ENCODE peak calls at places on chromosomes 2 and 18, in six cellular contexts. One of them, this sample, is unnamed.

GRCh38 chr2:118177932-118178331 is 89.7 kb downstream of the INSIG2 start:
- DNase-seq in NCI-H774: no peak
- DNase-seq in OCI-LY7: no peak
- DNase-seq in neural crest cell: no peak
- DNase-seq in OCI-M1: no peak
- DNase-seq in nucleus accumbens: no peak
- DNase-seq in this sample: no peak

GRCh38 chr18:46727177-46727576 is 29.7 kb downstream of the ST8SIA5 start:
- DNase-seq in NCI-H774: no peak
- DNase-seq in OCI-LY7: no peak
- DNase-seq in neural crest cell: no peak
- DNase-seq in OCI-M1: no peak
- DNase-seq in nucleus accumbens: no peak
- DNase-seq in this sample: no peak

GRCh38 chr2:189217546-189217945 is 38.0 kb upstream of the COL5A2 start:
- DNase-seq in NCI-H774: no peak
- DNase-seq in OCI-LY7: no peak
- DNase-seq in neural crest cell: no peak
- DNase-seq in OCI-M1: no peak
- DNase-seq in nucleus accumbens: no peak
- DNase-seq in this sample: no peak

GRCh38 chr2:233082222-233082933 is 22.2 kb downstream of the INPP5D start:
- DNase-seq in NCI-H774: no peak
- DNase-seq in OCI-LY7: peak; percentile 68
- DNase-seq in neural crest cell: no peak
- DNase-seq in OCI-M1: peak; percentile 68
- DNase-seq in nucleus accumbens: no peak
- DNase-seq in this sample: no peak

GRCh38 chr2:177264539-177265385 is at the start of gene NFE2L2:
- DNase-seq in NCI-H774: peak; percentile 81
- DNase-seq in OCI-LY7: peak; percentile 93
- DNase-seq in neural crest cell: peak; percentile 68
- DNase-seq in OCI-M1: peak; percentile 96
- DNase-seq in nucleus accumbens: peak; percentile 85
- DNase-seq in this sample: peak; percentile 60

GRCh38 chr2:42712934-42713333 is 51.0 kb downstream of the OXER1 start:
- DNase-seq in NCI-H774: no peak
- DNase-seq in OCI-LY7: no peak
- DNase-seq in neural crest cell: no peak
- DNase-seq in OCI-M1: no peak
- DNase-seq in nucleus accumbens: no peak
- DNase-seq in this sample: no peak

GRCh38 chr2:169670215-169670651 is 24.0 kb downstream of the CFAP210 start:
- DNase-seq in NCI-H774: no peak
- DNase-seq in OCI-LY7: no peak
- DNase-seq in neural crest cell: no peak
- DNase-seq in OCI-M1: peak; percentile 69
- DNase-seq in nucleus accumbens: no peak
- DNase-seq in this sample: no peak

GRCh38 chr2:233079953-233080835 is 20.1 kb downstream of the INPP5D start:
- DNase-seq in NCI-H774: no peak
- DNase-seq in OCI-LY7: no peak
- DNase-seq in neural crest cell: no peak
- DNase-seq in OCI-M1: no peak
- DNase-seq in nucleus accumbens: no peak
- DNase-seq in this sample: no peak

GRCh38 chr2:181528441-181528840 is 71.3 kb downstream of the ITGA4 start:
- DNase-seq in NCI-H774: no peak
- DNase-seq in OCI-LY7: no peak
- DNase-seq in neural crest cell: no peak
- DNase-seq in OCI-M1: no peak
- DNase-seq in nucleus accumbens: no peak
- DNase-seq in this sample: no peak

GRCh38 chr2:237143118-237143517 is 57.4 kb downstream of the COPS8 start:
- DNase-seq in NCI-H774: no peak
- DNase-seq in OCI-LY7: no peak
- DNase-seq in neural crest cell: no peak
- DNase-seq in OCI-M1: no peak
- DNase-seq in nucleus accumbens: no peak
- DNase-seq in this sample: no peak

GRCh38 chr18:31490387-31490786 is 7.6 kb upstream of the DSG2 start:
- DNase-seq in NCI-H774: no peak
- DNase-seq in OCI-LY7: no peak
- DNase-seq in neural crest cell: no peak
- DNase-seq in OCI-M1: no peak
- DNase-seq in nucleus accumbens: no peak
- DNase-seq in this sample: no peak

GRCh38 chr2:28810384-28811285 is at the start of gene SPDYA:
- DNase-seq in NCI-H774: no peak
- DNase-seq in OCI-LY7: no peak
- DNase-seq in neural crest cell: peak; percentile 65
- DNase-seq in OCI-M1: peak; percentile 75
- DNase-seq in nucleus accumbens: peak; percentile 41
- DNase-seq in this sample: peak; percentile 21

GRCh38 chr2:172599917-172600316 is 44.0 kb downstream of the PDK1 start:
- DNase-seq in NCI-H774: no peak
- DNase-seq in OCI-LY7: no peak
- DNase-seq in neural crest cell: no peak
- DNase-seq in OCI-M1: no peak
- DNase-seq in nucleus accumbens: no peak
- DNase-seq in this sample: no peak